ENCODE peak calls at places on chromosomes 5 and 9, in eight cellular contexts. One of them, this sample, is unnamed.

GRCh38 chr9:86741311-86742215 is 205.7 kb downstream of the GAS1 start:
- DNase-seq in left ventricle myocardium inferior: no peak
- DNase-seq in Calu3: peak
- DNase-seq in activated CD8-positive, alpha-beta T cell treated with anti-CD3 and anti-CD28 coated beads for 36 hours: no peak
- DNase-seq in natural killer cell: no peak
- DNase-seq in glutamatergic neuron: no peak
- DNase-seq in dorsolateral prefrontal cortex: no peak
- DNase-seq in fibroblast of lung: peak
- DNase-seq in this sample: no peak

GRCh38 chr5:5021436-5021835 is 118.7 kb upstream of the ADAMTS16 start:
- DNase-seq in left ventricle myocardium inferior: no peak
- DNase-seq in Calu3: no peak
- DNase-seq in activated CD8-positive, alpha-beta T cell treated with anti-CD3 and anti-CD28 coated beads for 36 hours: no peak
- DNase-seq in natural killer cell: no peak
- DNase-seq in glutamatergic neuron: no peak
- DNase-seq in dorsolateral prefrontal cortex: no peak
- DNase-seq in fibroblast of lung: no peak
- DNase-seq in this sample: no peak

GRCh38 chr9:131420913-131421312 is 27.0 kb downstream of the PRRC2B start:
- DNase-seq in left ventricle myocardium inferior: no peak
- DNase-seq in Calu3: no peak
- DNase-seq in activated CD8-positive, alpha-beta T cell treated with anti-CD3 and anti-CD28 coated beads for 36 hours: no peak
- DNase-seq in natural killer cell: no peak
- DNase-seq in glutamatergic neuron: peak
- DNase-seq in dorsolateral prefrontal cortex: no peak
- DNase-seq in fibroblast of lung: peak
- DNase-seq in this sample: no peak

GRCh38 chr5:1415059-1415425 is 30.2 kb downstream of the SLC6A3 start:
- DNase-seq in left ventricle myocardium inferior: peak
- DNase-seq in Calu3: no peak
- DNase-seq in activated CD8-positive, alpha-beta T cell treated with anti-CD3 and anti-CD28 coated beads for 36 hours: no peak
- DNase-seq in natural killer cell: no peak
- DNase-seq in glutamatergic neuron: no peak
- DNase-seq in dorsolateral prefrontal cortex: no peak
- DNase-seq in fibroblast of lung: no peak
- DNase-seq in this sample: no peak

GRCh38 chr5:16626696-16627264 is 10.0 kb upstream of the RETREG1 start:
- DNase-seq in left ventricle myocardium inferior: no peak
- DNase-seq in Calu3: no peak
- DNase-seq in activated CD8-positive, alpha-beta T cell treated with anti-CD3 and anti-CD28 coated beads for 36 hours: peak
- DNase-seq in natural killer cell: no peak
- DNase-seq in glutamatergic neuron: no peak
- DNase-seq in dorsolateral prefrontal cortex: no peak
- DNase-seq in fibroblast of lung: no peak
- DNase-seq in this sample: no peak

GRCh38 chr5:107389130-107389553 is 281.6 kb downstream of the EFNA5 start:
- DNase-seq in left ventricle myocardium inferior: no peak
- DNase-seq in Calu3: peak
- DNase-seq in activated CD8-positive, alpha-beta T cell treated with anti-CD3 and anti-CD28 coated beads for 36 hours: peak
- DNase-seq in natural killer cell: peak
- DNase-seq in glutamatergic neuron: no peak
- DNase-seq in dorsolateral prefrontal cortex: no peak
- DNase-seq in fibroblast of lung: peak
- DNase-seq in this sample: no peak

GRCh38 chr9:78316151-78316892 is 19.4 kb downstream of the PSAT1 start:
- DNase-seq in left ventricle myocardium inferior: no peak
- DNase-seq in Calu3: no peak
- DNase-seq in activated CD8-positive, alpha-beta T cell treated with anti-CD3 and anti-CD28 coated beads for 36 hours: no peak
- DNase-seq in natural killer cell: no peak
- DNase-seq in glutamatergic neuron: no peak
- DNase-seq in dorsolateral prefrontal cortex: no peak
- DNase-seq in fibroblast of lung: no peak
- DNase-seq in this sample: no peak

GRCh38 chr9:112396416-112396815 is 16.5 kb downstream of the HSDL2 start:
- DNase-seq in left ventricle myocardium inferior: no peak
- DNase-seq in Calu3: no peak
- DNase-seq in activated CD8-positive, alpha-beta T cell treated with anti-CD3 and anti-CD28 coated beads for 36 hours: no peak
- DNase-seq in natural killer cell: no peak
- DNase-seq in glutamatergic neuron: no peak
- DNase-seq in dorsolateral prefrontal cortex: no peak
- DNase-seq in fibroblast of lung: no peak
- DNase-seq in this sample: no peak

GRCh38 chr9:87336914-87337333 is 160.7 kb upstream of the DAPK1 start:
- DNase-seq in left ventricle myocardium inferior: no peak
- DNase-seq in Calu3: peak
- DNase-seq in activated CD8-positive, alpha-beta T cell treated with anti-CD3 and anti-CD28 coated beads for 36 hours: peak
- DNase-seq in natural killer cell: no peak
- DNase-seq in glutamatergic neuron: no peak
- DNase-seq in dorsolateral prefrontal cortex: no peak
- DNase-seq in fibroblast of lung: peak
- DNase-seq in this sample: no peak

GRCh38 chr5:61401726-61402125 is 69.7 kb downstream of the ZSWIM6 start:
- DNase-seq in left ventricle myocardium inferior: no peak
- DNase-seq in Calu3: no peak
- DNase-seq in activated CD8-positive, alpha-beta T cell treated with anti-CD3 and anti-CD28 coated beads for 36 hours: no peak
- DNase-seq in natural killer cell: no peak
- DNase-seq in glutamatergic neuron: no peak
- DNase-seq in dorsolateral prefrontal cortex: no peak
- DNase-seq in fibroblast of lung: peak
- DNase-seq in this sample: no peak

GRCh38 chr5:1709186-1709803 is 90.3 kb downstream of the MRPL36 start:
- DNase-seq in left ventricle myocardium inferior: no peak
- DNase-seq in Calu3: no peak
- DNase-seq in activated CD8-positive, alpha-beta T cell treated with anti-CD3 and anti-CD28 coated beads for 36 hours: no peak
- DNase-seq in natural killer cell: no peak
- DNase-seq in glutamatergic neuron: no peak
- DNase-seq in dorsolateral prefrontal cortex: no peak
- DNase-seq in fibroblast of lung: no peak
- DNase-seq in this sample: no peak

GRCh38 chr5:157749462-157749799 is 5.9 kb downstream of the LSM11 start:
- DNase-seq in left ventricle myocardium inferior: no peak
- DNase-seq in Calu3: no peak
- DNase-seq in activated CD8-positive, alpha-beta T cell treated with anti-CD3 and anti-CD28 coated beads for 36 hours: no peak
- DNase-seq in natural killer cell: no peak
- DNase-seq in glutamatergic neuron: no peak
- DNase-seq in dorsolateral prefrontal cortex: no peak
- DNase-seq in fibroblast of lung: no peak
- DNase-seq in this sample: no peak

GRCh38 chr9:134226221-134226930 is 62.0 kb upstream of the RNU6ATAC start:
- DNase-seq in left ventricle myocardium inferior: peak
- DNase-seq in Calu3: no peak
- DNase-seq in activated CD8-positive, alpha-beta T cell treated with anti-CD3 and anti-CD28 coated beads for 36 hours: no peak
- DNase-seq in natural killer cell: no peak
- DNase-seq in glutamatergic neuron: peak
- DNase-seq in dorsolateral prefrontal cortex: no peak
- DNase-seq in fibroblast of lung: peak
- DNase-seq in this sample: no peak

GRCh38 chr9:36207016-36207415 is 16.3 kb downstream of the CLTA start:
- DNase-seq in left ventricle myocardium inferior: no peak
- DNase-seq in Calu3: no peak
- DNase-seq in activated CD8-positive, alpha-beta T cell treated with anti-CD3 and anti-CD28 coated beads for 36 hours: no peak
- DNase-seq in natural killer cell: no peak
- DNase-seq in glutamatergic neuron: no peak
- DNase-seq in dorsolateral prefrontal cortex: peak
- DNase-seq in fibroblast of lung: no peak
- DNase-seq in this sample: no peak

GRCh38 chr9:71761938-71762353 is 6.4 kb downstream of the CEMIP2 start:
- DNase-seq in left ventricle myocardium inferior: no peak
- DNase-seq in Calu3: peak
- DNase-seq in activated CD8-positive, alpha-beta T cell treated with anti-CD3 and anti-CD28 coated beads for 36 hours: no peak
- DNase-seq in natural killer cell: no peak
- DNase-seq in glutamatergic neuron: no peak
- DNase-seq in dorsolateral prefrontal cortex: no peak
- DNase-seq in fibroblast of lung: no peak
- DNase-seq in this sample: no peak

GRCh38 chr5:81631124-81631523 is 119.8 kb downstream of the SSBP2 start:
- DNase-seq in left ventricle myocardium inferior: no peak
- DNase-seq in Calu3: no peak
- DNase-seq in activated CD8-positive, alpha-beta T cell treated with anti-CD3 and anti-CD28 coated beads for 36 hours: peak
- DNase-seq in natural killer cell: peak
- DNase-seq in glutamatergic neuron: no peak
- DNase-seq in dorsolateral prefrontal cortex: no peak
- DNase-seq in fibroblast of lung: no peak
- DNase-seq in this sample: no peak

GRCh38 chr9:96612105-96612965 is 7.3 kb downstream of the CDC14B start:
- DNase-seq in left ventricle myocardium inferior: peak
- DNase-seq in Calu3: peak
- DNase-seq in activated CD8-positive, alpha-beta T cell treated with anti-CD3 and anti-CD28 coated beads for 36 hours: no peak
- DNase-seq in natural killer cell: no peak
- DNase-seq in glutamatergic neuron: peak
- DNase-seq in dorsolateral prefrontal cortex: peak
- DNase-seq in fibroblast of lung: peak
- DNase-seq in this sample: no peak

GRCh38 chr9:82745919-82746318 is 317.0 kb downstream of the RASEF start:
- DNase-seq in left ventricle myocardium inferior: no peak
- DNase-seq in Calu3: no peak
- DNase-seq in activated CD8-positive, alpha-beta T cell treated with anti-CD3 and anti-CD28 coated beads for 36 hours: no peak
- DNase-seq in natural killer cell: no peak
- DNase-seq in glutamatergic neuron: no peak
- DNase-seq in dorsolateral prefrontal cortex: no peak
- DNase-seq in fibroblast of lung: no peak
- DNase-seq in this sample: no peak

GRCh38 chr5:141560725-141561483 is 57.9 kb downstream of the DIAPH1 start:
- DNase-seq in left ventricle myocardium inferior: peak
- DNase-seq in Calu3: peak
- DNase-seq in activated CD8-positive, alpha-beta T cell treated with anti-CD3 and anti-CD28 coated beads for 36 hours: no peak
- DNase-seq in natural killer cell: no peak
- DNase-seq in glutamatergic neuron: peak
- DNase-seq in dorsolateral prefrontal cortex: peak
- DNase-seq in fibroblast of lung: peak
- DNase-seq in this sample: peak

DNA sequence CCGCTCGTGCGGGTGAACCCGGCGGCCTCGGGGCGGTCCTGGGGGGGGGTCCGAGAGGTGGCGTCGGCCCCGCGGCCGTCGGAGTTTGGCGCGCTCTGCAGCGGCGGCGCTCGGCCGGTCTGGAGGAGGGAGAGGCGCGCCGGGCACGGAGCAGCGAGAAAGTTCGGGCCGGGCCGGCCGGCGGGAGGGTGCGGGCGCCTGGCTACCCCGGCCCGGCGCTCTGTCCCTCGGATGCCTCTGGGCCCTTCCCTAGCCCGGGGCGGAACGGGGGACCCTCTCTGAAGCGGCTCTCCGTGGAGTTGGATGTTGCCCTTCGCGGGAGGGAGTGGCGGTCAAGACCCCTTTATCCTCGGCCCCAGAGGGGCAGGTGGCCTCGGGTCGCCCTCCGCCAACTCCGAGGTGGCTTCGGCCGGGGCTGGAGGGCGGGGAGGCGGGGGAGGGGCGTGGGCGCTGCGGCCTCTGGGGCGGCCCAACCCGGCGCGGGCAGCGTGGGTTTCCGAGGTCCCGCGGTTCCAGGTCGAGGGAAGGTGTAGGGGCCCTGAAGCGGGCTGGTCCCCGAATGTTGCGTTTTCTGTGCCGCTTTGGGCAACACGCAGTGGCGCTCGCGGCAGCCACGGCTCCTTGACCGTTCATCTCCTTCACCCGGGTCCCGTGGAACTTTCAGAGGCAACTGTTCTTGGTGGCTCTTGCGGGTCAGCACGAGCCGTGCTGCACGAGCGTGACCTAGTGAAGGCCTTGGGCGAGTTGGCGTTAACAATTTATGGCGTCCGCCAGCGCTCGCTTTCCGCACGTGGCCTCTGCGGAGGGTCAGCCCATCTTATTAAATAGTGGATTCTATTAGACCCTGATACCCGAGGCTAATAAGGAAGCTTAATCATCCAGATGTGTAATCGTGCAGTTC is 290.5 kb downstream of the DOCK8 start:
- DNase-seq in left ventricle myocardium inferior: peak
- DNase-seq in Calu3: peak
- DNase-seq in activated CD8-positive, alpha-beta T cell treated with anti-CD3 and anti-CD28 coated beads for 36 hours: no peak
- DNase-seq in natural killer cell: no peak
- DNase-seq in glutamatergic neuron: peak
- DNase-seq in dorsolateral prefrontal cortex: no peak
- DNase-seq in fibroblast of lung: no peak
- DNase-seq in this sample: peak
- TF ChIP-seq CTCF in left ventricle myocardium inferior: no peak
- TF ChIP-seq CTCF in Calu3: no peak
- TF ChIP-seq CTCF in activated CD8-positive, alpha-beta T cell treated with anti-CD3 and anti-CD28 coated beads for 36 hours: no peak
- TF ChIP-seq CTCF in natural killer cell: no peak
- TF ChIP-seq CTCF in glutamatergic neuron: no peak
- TF ChIP-seq CTCF in dorsolateral prefrontal cortex: no peak
- TF ChIP-seq CTCF in fibroblast of lung: no peak
- TF ChIP-seq CTCF in this sample: no peak

DNA sequence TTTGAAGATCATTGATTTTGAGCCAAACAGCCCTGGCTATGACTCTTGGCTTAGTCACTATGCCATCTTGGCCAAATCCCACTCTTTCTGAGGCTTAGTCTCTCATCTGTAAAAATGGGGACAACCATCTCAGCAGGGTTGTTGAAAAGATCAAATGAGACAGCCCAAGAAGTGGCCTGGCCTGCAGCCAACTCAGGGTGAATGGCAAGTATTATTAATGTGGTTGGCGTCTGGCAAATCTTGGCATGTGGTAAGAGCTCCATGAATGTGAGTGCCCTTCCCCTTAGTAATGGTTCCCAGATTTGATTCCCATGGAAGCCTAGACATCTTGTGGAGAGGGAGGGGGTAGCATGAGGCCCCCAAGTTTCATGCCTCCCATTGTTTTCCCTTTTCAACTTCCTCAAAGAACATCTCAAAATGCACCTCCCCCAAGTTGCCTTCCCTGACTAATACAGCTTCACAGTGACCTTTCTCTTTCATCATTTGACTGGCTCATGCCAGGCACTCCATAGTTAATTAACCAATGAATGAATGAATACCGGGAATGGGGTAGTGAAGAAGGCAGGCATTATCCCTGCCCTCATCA is 11.8 kb upstream of the TGFBI start:
- DNase-seq in left ventricle myocardium inferior: no peak
- DNase-seq in Calu3: peak
- DNase-seq in activated CD8-positive, alpha-beta T cell treated with anti-CD3 and anti-CD28 coated beads for 36 hours: no peak
- DNase-seq in natural killer cell: no peak
- DNase-seq in glutamatergic neuron: no peak
- DNase-seq in dorsolateral prefrontal cortex: no peak
- DNase-seq in fibroblast of lung: peak
- DNase-seq in this sample: no peak
- TF ChIP-seq CTCF in left ventricle myocardium inferior: no peak
- TF ChIP-seq CTCF in Calu3: peak
- TF ChIP-seq CTCF in activated CD8-positive, alpha-beta T cell treated with anti-CD3 and anti-CD28 coated beads for 36 hours: no peak
- TF ChIP-seq CTCF in natural killer cell: no peak
- TF ChIP-seq CTCF in glutamatergic neuron: no peak
- TF ChIP-seq CTCF in dorsolateral prefrontal cortex: no peak
- TF ChIP-seq CTCF in fibroblast of lung: no peak
- TF ChIP-seq CTCF in this sample: no peak

GRCh38 chr5:95317687-95318086 is 32.8 kb upstream of the MCTP1 start:
- DNase-seq in left ventricle myocardium inferior: no peak
- DNase-seq in Calu3: no peak
- DNase-seq in activated CD8-positive, alpha-beta T cell treated with anti-CD3 and anti-CD28 coated beads for 36 hours: no peak
- DNase-seq in natural killer cell: no peak
- DNase-seq in glutamatergic neuron: no peak
- DNase-seq in dorsolateral prefrontal cortex: no peak
- DNase-seq in fibroblast of lung: no peak
- DNase-seq in this sample: no peak

GRCh38 chr5:95317085-95317484 is 32.2 kb upstream of the MCTP1 start:
- DNase-seq in left ventricle myocardium inferior: no peak
- DNase-seq in Calu3: no peak
- DNase-seq in activated CD8-positive, alpha-beta T cell treated with anti-CD3 and anti-CD28 coated beads for 36 hours: no peak
- DNase-seq in natural killer cell: no peak
- DNase-seq in glutamatergic neuron: no peak
- DNase-seq in dorsolateral prefrontal cortex: no peak
- DNase-seq in fibroblast of lung: no peak
- DNase-seq in this sample: no peak
- TF ChIP-seq CTCF in left ventricle myocardium inferior: no peak
- TF ChIP-seq CTCF in Calu3: peak
- TF ChIP-seq CTCF in activated CD8-positive, alpha-beta T cell treated with anti-CD3 and anti-CD28 coated beads for 36 hours: no peak
- TF ChIP-seq CTCF in natural killer cell: no peak
- TF ChIP-seq CTCF in glutamatergic neuron: peak
- TF ChIP-seq CTCF in dorsolateral prefrontal cortex: no peak
- TF ChIP-seq CTCF in fibroblast of lung: no peak
- TF ChIP-seq CTCF in this sample: no peak

GRCh38 chr5:132143148-132143547 is 69.6 kb downstream of the CSF2 start:
- DNase-seq in left ventricle myocardium inferior: no peak
- DNase-seq in Calu3: no peak
- DNase-seq in activated CD8-positive, alpha-beta T cell treated with anti-CD3 and anti-CD28 coated beads for 36 hours: no peak
- DNase-seq in natural killer cell: no peak
- DNase-seq in glutamatergic neuron: no peak
- DNase-seq in dorsolateral prefrontal cortex: no peak
- DNase-seq in fibroblast of lung: peak
- DNase-seq in this sample: no peak
- TF ChIP-seq CTCF in left ventricle myocardium inferior: no peak
- TF ChIP-seq CTCF in Calu3: no peak
- TF ChIP-seq CTCF in activated CD8-positive, alpha-beta T cell treated with anti-CD3 and anti-CD28 coated beads for 36 hours: no peak
- TF ChIP-seq CTCF in natural killer cell: no peak
- TF ChIP-seq CTCF in glutamatergic neuron: no peak
- TF ChIP-seq CTCF in dorsolateral prefrontal cortex: no peak
- TF ChIP-seq CTCF in fibroblast of lung: no peak
- TF ChIP-seq CTCF in this sample: no peak